ENCODE peak calls at places on chromosome 20, in eight cellular contexts. N, K, G, A, Z, S, Y and H are unnamed samples.

GRCh38 chr20:7608246-7608645 is 332.0 kb downstream of the HAO1 start:
- DNase-seq in N (no peak), K (no peak), G (no peak), A (peak; percentile 30), Z (no peak), S (no peak), Y (peak; percentile 17), H (no peak)

GRCh38 chr20:18225652-18226051 is 62.7 kb upstream of the ZNF133 start:
- DNase-seq in N (no peak), K (no peak), G (no peak), A (no peak), Z (no peak), S (no peak), Y (no peak), H (no peak)

GRCh38 chr20:5770987-5771318 is 20.8 kb downstream of the SHLD1 start:
- DNase-seq in N (no peak), K (no peak), G (no peak), A (no peak), Z (no peak), S (no peak), Y (no peak), H (no peak)

GRCh38 chr20:49310695-49311094 is 32.8 kb upstream of the ZNFX1 start:
- DNase-seq in N (no peak), K (no peak), G (no peak), A (peak; percentile 75), Z (no peak), S (no peak), Y (no peak), H (no peak)

GRCh38 chr20:43187476-43188233 is 2.1 kb downstream of the PTPRT start:
- DNase-seq in N (peak; percentile 25), K (peak; percentile 74), G (peak; percentile 74), A (peak; percentile 79), Z (peak; percentile 83), S (peak; percentile 34), Y (peak; percentile 63), H (peak; percentile 15)

GRCh38 chr20:57426156-57426769 is 35.1 kb downstream of the RBM38 start:
- DNase-seq in N (no peak), K (no peak), G (peak; percentile 15), A (no peak), Z (no peak), S (no peak), Y (no peak), H (no peak)

GRCh38 chr20:34532751-34533150 is 16.5 kb downstream of the DYNLRB1 start:
- DNase-seq in N (no peak), K (no peak), G (no peak), A (no peak), Z (no peak), S (no peak), Y (no peak), H (no peak)

GRCh38 chr20:44187054-44187762 is at the start of gene JPH2:
- DNase-seq in N (no peak), K (peak; percentile 71), G (peak; percentile 88), A (peak; percentile 91), Z (peak; percentile 70), S (peak; percentile 91), Y (peak; percentile 40), H (no peak)

GRCh38 chr20:2858591-2858990 is 14.7 kb upstream of the PTPRA start:
- DNase-seq in N (no peak), K (no peak), G (no peak), A (no peak), Z (no peak), S (no peak), Y (no peak), H (no peak)

GRCh38 chr20:41510224-41510623 is 108.0 kb downstream of the CHD6 start:
- DNase-seq in N (no peak), K (no peak), G (no peak), A (no peak), Z (no peak), S (peak; percentile 22), Y (no peak), H (no peak)

GRCh38 chr20:43849496-43850197 is 65.0 kb upstream of the TOX2 start:
- DNase-seq in N (no peak), K (no peak), G (peak; percentile 55), A (peak; percentile 76), Z (peak; percentile 56), S (no peak), Y (no peak), H (peak; percentile 75)

GRCh38 chr20:53829706-53830521 is 236.3 kb upstream of the ZNF217 start:
- DNase-seq in N (peak; percentile 36), K (no peak), G (no peak), A (peak; percentile 74), Z (peak; percentile 51), S (no peak), Y (no peak), H (no peak)

GRCh38 chr20:43558412-43559146 is at the start of gene SGK2:
- DNase-seq in N (no peak), K (no peak), G (no peak), A (peak; percentile 76), Z (peak; percentile 83), S (no peak), Y (no peak), H (no peak)

GRCh38 chr20:4820833-4821518 is 99.3 kb downstream of the PRND start:
- DNase-seq in N (no peak), K (no peak), G (no peak), A (peak; percentile 81), Z (no peak), S (no peak), Y (no peak), H (peak; percentile 14)

GRCh38 chr20:25369529-25369928 is 21.1 kb downstream of the ABHD12 start:
- DNase-seq in N (no peak), K (no peak), G (no peak), A (no peak), Z (no peak), S (no peak), Y (no peak), H (no peak)

GRCh38 chr20:49594143-49594928 is 26.4 kb upstream of the PTGIS start:
- DNase-seq in N (no peak), K (peak; percentile 48), G (peak; percentile 87), A (peak; percentile 97), Z (peak; percentile 70), S (peak; percentile 78), Y (no peak), H (no peak)

GRCh38 chr20:24782801-24783630 is 166.1 kb upstream of the CST7 start:
- DNase-seq in N (no peak), K (no peak), G (peak; percentile 14), A (peak; percentile 28), Z (no peak), S (no peak), Y (peak; percentile 49), H (no peak)

GRCh38 chr20:31861346-31862156 is 8.8 kb downstream of the DUSP15 start:
- DNase-seq in N (no peak), K (peak; percentile 73), G (peak; percentile 76), A (peak; percentile 53), Z (peak; percentile 94), S (peak; percentile 6), Y (peak; percentile 81), H (no peak)

GRCh38 chr20:1299522-1299921 is 29.4 kb downstream of the SDCBP2 start:
- DNase-seq in N (no peak), K (no peak), G (peak; percentile 23), A (peak; percentile 32), Z (no peak), S (no peak), Y (peak; percentile 27), H (no peak)

GRCh38 chr20:53957421-53958172 is 112.8 kb downstream of the BCAS1 start:
- DNase-seq in N (no peak), K (no peak), G (no peak), A (peak; percentile 55), Z (no peak), S (no peak), Y (no peak), H (no peak)

GRCh38 chr20:13947719-13948118 is 42.7 kb downstream of the SEL1L2 start:
- DNase-seq in N (no peak), K (no peak), G (no peak), A (no peak), Z (no peak), S (no peak), Y (no peak), H (no peak)

GRCh38 chr20:13953227-13953626 is 37.2 kb downstream of the SEL1L2 start:
- DNase-seq in N (no peak), K (no peak), G (no peak), A (no peak), Z (no peak), S (no peak), Y (no peak), H (no peak)
- TF ChIP-seq CTCF in N (peak; percentile 26), K (no peak), G (no peak), A (peak; percentile 49), Z (no peak), S (no peak), Y (no peak), H (peak; percentile 9)

GRCh38 chr20:46592580-46593362 is 42.3 kb upstream of the OCSTAMP start:
- DNase-seq in N (no peak), K (no peak), G (no peak), A (peak; percentile 25), Z (no peak), S (no peak), Y (no peak), H (no peak)
- TF ChIP-seq CTCF in N (peak; percentile 32), K (no peak), G (no peak), A (peak; percentile 56), Z (no peak), S (no peak), Y (no peak), H (no peak)

DNA sequence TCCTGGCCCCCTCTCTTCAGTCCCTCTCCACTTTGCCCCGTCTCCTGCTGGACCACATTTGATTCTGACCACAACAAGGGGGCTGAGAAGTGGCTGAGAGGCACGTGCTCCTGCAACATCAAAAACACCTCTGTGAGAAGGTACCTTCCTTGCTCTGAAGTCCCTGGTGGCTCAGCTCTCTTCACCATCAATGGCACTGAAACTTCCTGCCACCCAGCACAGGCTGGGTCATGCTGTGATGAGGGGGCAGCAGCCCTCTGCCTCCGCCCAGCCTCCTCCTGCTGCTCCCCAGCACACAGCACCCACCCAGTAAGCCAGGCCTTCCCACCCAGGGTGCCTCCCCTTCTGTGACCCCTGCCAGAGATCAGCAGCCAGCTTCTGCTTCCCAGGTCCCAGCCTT is 10.3 kb downstream of the ZMYND8 start:
- DNase-seq in N (no peak), K (no peak), G (no peak), A (no peak), Z (no peak), S (no peak), Y (no peak), H (no peak)
- TF ChIP-seq CTCF in N (no peak), K (no peak), G (no peak), A (no peak), Z (no peak), S (no peak), Y (no peak), H (no peak)

DNA sequence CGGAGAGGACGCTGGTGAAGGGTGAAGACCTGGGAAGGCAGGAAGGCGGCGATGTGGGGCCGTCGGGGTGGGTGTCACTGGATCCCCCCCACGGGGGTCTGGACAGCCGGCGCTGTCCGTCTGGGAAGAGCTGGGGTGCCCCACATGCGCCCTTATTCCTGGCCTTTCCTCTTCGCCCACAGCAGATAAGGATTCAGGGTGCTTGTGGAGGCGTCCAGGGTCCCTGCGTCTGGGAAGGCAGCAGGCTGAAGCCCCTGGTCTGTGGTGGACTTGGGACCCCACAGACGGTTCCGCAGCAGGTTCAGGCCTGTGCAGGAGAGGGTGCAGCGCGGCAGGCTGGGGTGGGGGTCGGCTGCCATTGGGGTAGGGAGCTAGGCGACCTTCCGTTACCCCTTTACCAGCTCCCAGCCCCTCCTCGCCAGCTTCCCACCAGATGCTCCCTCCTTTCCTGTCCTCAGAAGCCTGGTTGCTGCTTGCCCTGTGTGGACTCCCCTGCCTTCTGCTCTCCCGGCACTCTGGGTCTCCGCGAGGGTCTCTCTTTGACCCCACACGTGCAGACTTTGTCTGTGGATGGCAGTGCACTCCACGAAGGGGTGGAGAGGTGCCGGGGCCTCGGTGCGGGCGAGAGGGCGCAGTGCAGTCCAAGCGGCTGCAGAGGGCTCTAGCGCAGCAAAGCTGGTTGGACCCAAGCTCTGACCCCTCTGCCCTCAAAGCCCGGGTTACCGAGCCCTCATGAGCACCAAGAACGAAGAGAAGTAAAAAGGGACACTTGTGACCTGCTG is 2.1 kb upstream of the GATA5 start:
- DNase-seq in N (no peak), K (no peak), G (no peak), A (no peak), Z (no peak), S (no peak), Y (no peak), H (no peak)
- TF ChIP-seq CTCF in N (peak; percentile 79), K (no peak), G (no peak), A (peak; percentile 32), Z (peak; percentile 41), S (no peak), Y (no peak), H (peak; percentile 16)